ENCODE peak calls at places on chromosomes 13 and 19, in four cellular contexts. S is astrocyte; C is CD4-positive, alpha-beta T cell; Q is K562. T is an unnamed sample.

GRCh38 chr19:45823182-45823581 is 8.1 kb upstream of the RSPH6A start:
- DNase-seq in Q (no peak), C (no peak), S (no peak), T (no peak)

GRCh38 chr13:21898990-21899389 is 228.1 kb downstream of the FGF9 start:
- DNase-seq in C (no peak), S (no peak), Q (no peak), T (no peak)

GRCh38 chr13:78060966-78061365 is 142.3 kb upstream of the EDNRB start:
- DNase-seq in Q (no peak), S (no peak), C (no peak), T (peak)

GRCh38 chr13:113403255-113404104 is 39.5 kb upstream of the GRTP1 start:
- DNase-seq in S (no peak), C (no peak), Q (no peak), T (no peak)

GRCh38 chr13:34358811-34359513 is 541.0 kb downstream of the RFC3 start:
- DNase-seq in S (peak), C (no peak), Q (no peak), T (no peak)

GRCh38 chr19:1282588-1283206 is 3.0 kb upstream of the EFNA2 start:
- DNase-seq in S (no peak), C (no peak), Q (no peak), T (no peak)

GRCh38 chr13:93956416-93956815 is 523.1 kb downstream of the DCT start:
- DNase-seq in C (no peak), S (peak), Q (no peak), T (no peak)

GRCh38 chr13:113560645-113561416 is 23.7 kb upstream of the TFDP1 start:
- DNase-seq in S (no peak), Q (no peak), C (no peak), T (no peak)

GRCh38 chr19:38690832-38691231 is 43.4 kb downstream of the ACTN4 start:
- DNase-seq in C (no peak), S (no peak), Q (no peak), T (no peak)

GRCh38 chr19:18203408-18203862 is 407 bp downstream of the RAB3A start:
- DNase-seq in Q (peak), S (no peak), C (peak), T (no peak)

GRCh38 chr13:112854321-112854720 is 114.7 kb upstream of the MCF2L start:
- DNase-seq in C (no peak), Q (no peak), S (no peak), T (no peak)

GRCh38 chr13:21164631-21165030 is 11.7 kb downstream of the SKA3 start:
- DNase-seq in S (no peak), C (no peak), Q (no peak), T (no peak)

GRCh38 chr19:11673608-11674041 is 65.1 kb downstream of the ZNF823 start:
- DNase-seq in Q (peak), S (peak), C (no peak), T (peak)

GRCh38 chr13:41780736-41781708 is 179.9 kb downstream of the VWA8 start:
- DNase-seq in S (peak), C (no peak), Q (no peak), T (no peak)

GRCh38 chr13:69556540-69557196 is 551.0 kb upstream of the ATXN8OS start:
- DNase-seq in Q (no peak), S (no peak), C (no peak), T (no peak)

GRCh38 chr19:41626877-41627276 is at the start of gene CEACAM4:
- DNase-seq in Q (no peak), S (no peak), C (no peak), T (no peak)

GRCh38 chr13:95039415-95039814 is 261.8 kb downstream of the ABCC4 start:
- DNase-seq in S (peak), Q (no peak), C (no peak), T (no peak)

GRCh38 chr19:47068246-47068645 is 19.8 kb upstream of the TMEM160 start:
- DNase-seq in C (no peak), S (no peak), Q (no peak), T (no peak)

GRCh38 chr13:110319774-110320509 is 12.9 kb downstream of the COL4A2 start:
- DNase-seq in C (no peak), Q (no peak), S (peak), T (no peak)

GRCh38 chr19:20278342-20278741 is 111.3 kb downstream of the ZNF486 start:
- DNase-seq in Q (no peak), C (no peak), S (peak), T (no peak)

GRCh38 chr19:50705422-50706019 is 14.1 kb downstream of the SHANK1 start:
- DNase-seq in C (no peak), S (no peak), Q (peak), T (no peak)

GRCh38 chr19:20287070-20287469 is 120.1 kb downstream of the ZNF486 start:
- DNase-seq in S (no peak), C (no peak), Q (no peak), T (peak)

GRCh38 chr13:59562924-59563323 is 600.8 kb downstream of the DIAPH3 start:
- DNase-seq in C (no peak), S (no peak), Q (no peak), T (no peak)

GRCh38 chr13:110306960-110307696 is at the start of the genes COL4A1 and COL4A2:
- DNase-seq in S (peak), C (no peak), Q (no peak), T (no peak)

GRCh38 chr13:100210966-100211710 is 122.2 kb downstream of the PCCA start:
- DNase-seq in C (no peak), Q (no peak), S (peak), T (no peak)

GRCh38 chr19:16205205-16206045 is 7.7 kb downstream of the AP1M1 start:
- DNase-seq in S (no peak), C (no peak), Q (no peak), T (no peak)

GRCh38 chr13:44768775-44769578 is 192.8 kb upstream of the TSC22D1 start:
- DNase-seq in S (peak), Q (no peak), C (no peak), T (no peak)

GRCh38 chr13:87274209-87274819 is 396.9 kb upstream of the SLITRK5 start:
- DNase-seq in Q (no peak), C (no peak), S (peak), T (no peak)

GRCh38 chr13:30735025-30735967 is at the start of gene ALOX5AP:
- DNase-seq in Q (no peak), C (peak), S (no peak), T (no peak)

GRCh38 chr13:20461481-20461859 is 64.2 kb downstream of the CRYL1 start:
- DNase-seq in Q (no peak), C (no peak), S (peak), T (no peak)

GRCh38 chr19:51501594-51502263 is at the start of gene SIGLEC12:
- DNase-seq in Q (no peak), C (no peak), S (no peak), T (peak)

GRCh38 chr13:39968646-39969475 is 313.4 kb downstream of the COG6 start:
- DNase-seq in Q (no peak), C (no peak), S (no peak), T (no peak)

GRCh38 chr13:84126671-84127171 is 244.4 kb upstream of the SLITRK1 start:
- DNase-seq in S (peak), Q (no peak), C (no peak), T (no peak)

GRCh38 chr19:50551713-50552187 is 16.5 kb downstream of the LRRC4B start:
- DNase-seq in Q (peak), S (no peak), C (no peak), T (peak)

GRCh38 chr19:32914879-32915278 is 45.3 kb upstream of the SLC7A9 start:
- DNase-seq in Q (no peak), S (no peak), C (no peak), T (no peak)

GRCh38 chr13:26957163-26957562 is 196.6 kb upstream of the GPR12 start:
- DNase-seq in Q (no peak), C (no peak), S (no peak), T (no peak)

GRCh38 chr13:106118996-106119395 is 416.5 kb downstream of the EFNB2 start:
- DNase-seq in Q (no peak), C (no peak), S (peak), T (no peak)

GRCh38 chr13:31793246-31793645 is 53.9 kb downstream of the RXFP2 start:
- DNase-seq in C (no peak), S (peak), Q (no peak), T (no peak)

GRCh38 chr13:31798189-31798588 is 58.9 kb downstream of the RXFP2 start:
- DNase-seq in Q (no peak), S (no peak), C (no peak), T (no peak)

GRCh38 chr13:31794452-31794851 is 55.1 kb downstream of the RXFP2 start:
- DNase-seq in Q (no peak), C (no peak), S (no peak), T (no peak)

GRCh38 chr13:31801088-31801487 is 61.8 kb downstream of the RXFP2 start:
- DNase-seq in Q (no peak), S (no peak), C (no peak), T (no peak)

GRCh38 chr13:31797154-31797775 is 57.9 kb downstream of the RXFP2 start:
- DNase-seq in Q (no peak), S (peak), C (no peak), T (no peak)
- H3K27ac ChIP-seq in Q (no peak), S (no peak), C (no peak), T (no peak)

GRCh38 chr13:50928609-50929274 is 19.2 kb downstream of the RNASEH2B start:
- DNase-seq in C (no peak), Q (no peak), S (no peak), T (no peak)
- H3K27ac ChIP-seq in C (no peak), Q (no peak), S (no peak), T (no peak)

GRCh38 chr19:29809795-29810503 is 1.8 kb upstream of the CCNE1 start:
- DNase-seq in S (no peak), C (no peak), Q (no peak), T (no peak)
- H3K27ac ChIP-seq in S (no peak), C (no peak), Q (peak), T (no peak)

DNA sequence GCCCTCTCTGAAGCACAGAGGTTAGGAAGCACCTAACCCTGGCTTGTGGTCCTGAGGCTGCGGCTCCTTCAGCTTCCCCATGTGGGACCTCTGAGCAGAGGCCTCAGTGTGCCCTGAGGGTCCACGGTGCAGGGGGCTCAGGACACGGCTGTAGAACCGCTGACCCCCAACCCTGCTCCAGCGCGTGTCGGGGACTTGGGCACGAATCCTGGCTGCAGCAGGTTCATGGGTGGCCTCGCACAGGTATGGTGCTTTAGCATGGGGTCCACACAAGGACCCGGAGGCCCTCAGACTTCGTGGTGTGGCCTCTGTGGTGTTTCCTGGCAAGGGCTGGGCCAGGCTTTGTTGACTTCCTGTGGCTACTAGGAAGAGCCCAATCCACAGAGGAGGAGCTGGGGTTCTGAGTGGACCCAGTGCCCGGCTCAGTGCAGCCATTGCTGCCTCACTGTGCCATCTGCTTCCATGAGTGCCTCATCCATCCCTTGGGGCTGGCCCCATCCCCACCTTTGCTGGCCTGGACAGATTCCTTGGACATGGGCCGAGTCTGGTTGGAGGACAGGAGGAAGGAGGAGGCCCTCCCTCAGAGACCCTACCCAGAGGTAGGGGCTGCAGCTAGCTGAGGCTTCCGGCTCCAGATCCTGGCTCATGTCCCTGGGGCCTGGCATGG is 24.5 kb downstream of the ZBTB7A start:
- DNase-seq in C (no peak), Q (no peak), S (no peak), T (no peak)
- H3K27ac ChIP-seq in C (no peak), Q (no peak), S (no peak), T (peak)

DNA sequence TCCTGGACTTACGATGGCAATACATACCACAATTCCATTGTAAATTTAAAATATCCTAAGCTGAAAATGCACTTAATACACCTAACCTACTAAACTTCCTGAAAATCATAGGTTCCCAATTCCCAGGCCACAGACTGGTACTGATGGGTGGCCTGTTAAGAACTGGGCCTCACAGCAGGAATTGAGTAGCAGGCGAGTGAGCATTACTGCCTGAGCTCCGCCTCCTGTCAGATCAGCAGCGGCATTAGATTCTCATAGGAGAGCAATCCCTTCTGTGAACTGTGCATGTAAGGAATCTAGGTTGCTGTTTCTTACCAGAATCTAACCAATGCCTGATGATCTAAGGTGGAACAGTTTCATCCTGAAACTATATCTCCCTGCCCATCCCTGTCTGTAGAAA is 1670.2 kb upstream of the PCDH20 start:
- DNase-seq in S (no peak), Q (no peak), C (no peak), T (no peak)
- H3K27ac ChIP-seq in S (no peak), Q (no peak), C (no peak), T (no peak)

GRCh38 chr19:6217752-6218403 is 61.9 kb downstream of the MLLT1 start:
- DNase-seq in S (no peak), Q (no peak), C (no peak), T (no peak)
- H3K27ac ChIP-seq in S (no peak), Q (no peak), C (no peak), T (no peak)

DNA sequence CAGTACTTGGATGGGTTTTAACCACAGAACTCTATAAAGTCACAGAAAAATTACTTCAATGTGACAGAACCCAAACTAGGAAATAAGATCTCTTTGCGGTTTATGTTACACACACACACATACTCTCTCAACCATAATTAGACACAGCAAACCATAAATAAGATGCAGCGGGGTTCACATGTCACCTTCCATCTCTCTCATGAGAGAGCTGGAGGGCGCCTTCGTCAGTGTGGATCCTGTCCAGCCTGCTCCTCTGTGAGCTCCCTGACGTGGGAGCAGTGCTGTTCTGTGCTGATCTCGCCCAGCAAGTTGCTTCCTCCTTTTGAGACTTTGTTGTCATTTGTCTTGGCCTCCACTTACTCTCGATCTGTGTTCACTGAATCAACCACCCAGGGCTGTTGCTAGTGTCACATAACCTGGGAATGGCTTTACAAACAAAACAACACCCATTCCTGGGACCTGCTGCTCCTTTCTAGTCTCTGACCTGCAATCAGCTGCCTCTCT is 204.9 kb upstream of the KL start:
- DNase-seq in S (no peak), C (no peak), Q (no peak), T (no peak)
- H3K27ac ChIP-seq in S (no peak), C (no peak), Q (no peak), T (no peak)

DNA sequence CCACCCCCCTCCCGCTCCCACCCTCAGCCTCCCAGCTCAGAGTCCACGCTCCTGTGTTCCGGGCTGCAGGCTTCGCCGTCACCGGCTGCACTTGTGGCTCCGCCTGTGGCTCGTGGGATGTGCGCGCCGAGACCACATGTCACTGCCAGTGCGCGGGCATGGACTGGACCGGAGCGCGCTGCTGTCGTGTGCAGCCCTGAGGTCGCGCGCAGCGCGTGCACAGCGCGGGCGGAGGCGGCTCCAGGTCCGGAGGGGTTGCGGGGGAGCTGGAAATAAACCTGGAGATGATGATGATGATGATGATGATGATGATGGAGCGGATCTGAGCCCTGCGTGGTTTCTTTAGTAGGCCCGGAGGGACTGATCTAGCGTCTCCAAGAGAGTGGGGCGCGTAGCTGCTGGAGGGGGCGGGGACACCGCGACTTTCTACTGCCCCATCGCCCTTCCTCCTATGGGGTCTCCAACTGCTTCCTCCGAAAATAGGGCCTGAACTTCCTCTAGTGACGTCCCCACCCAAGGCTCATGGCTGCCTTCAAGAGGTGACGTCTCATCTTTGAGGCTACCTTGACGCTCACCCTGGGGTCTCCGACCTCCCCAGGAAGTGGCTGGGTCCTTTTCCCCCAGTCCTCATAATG is 1.4 kb downstream of the RETN start:
- DNase-seq in Q (peak), C (no peak), S (no peak), T (no peak)
- H3K27ac ChIP-seq in Q (no peak), C (no peak), S (no peak), T (no peak)

GRCh38 chr13:36158606-36159005 is 27.4 kb upstream of the DCLK1 start:
- DNase-seq in Q (no peak), S (peak), C (no peak), T (no peak)
- H3K27ac ChIP-seq in Q (no peak), S (peak), C (no peak), T (no peak)

GRCh38 chr19:14496849-14497346 is 971 bp upstream of the GIPC1 start:
- DNase-seq in C (no peak), S (no peak), Q (peak), T (no peak)
- H3K27ac ChIP-seq in C (no peak), S (no peak), Q (peak), T (peak)

T was measured in substantia nigra.